ENCODE peak calls at places on chromosomes 4 and X, in seven cellular contexts. R is psoas muscle, L is A549, U is astrocyte of the spinal cord, S is foreskin fibroblast, Q is MCF 10A, P is GM03348. K is an unnamed sample.

GRCh38 chr4:162675661-162676060 is 491.0 kb downstream of the NAF1 start:
- DNase-seq in R (no peak), L (no peak), U (no peak), S (no peak), Q (no peak), P (no peak), K (no peak)

GRCh38 chr4:163679189-163679588 is 184.7 kb downstream of the TMA16 start:
- DNase-seq in R (no peak), L (peak), U (no peak), S (no peak), Q (peak), P (peak), K (no peak)

GRCh38 chr4:41058426-41058825 is 155.9 kb downstream of the APBB2 start:
- DNase-seq in R (no peak), L (no peak), U (peak), S (no peak), Q (no peak), P (no peak), K (no peak)

GRCh38 chr4:99300934-99301333 is 10.1 kb upstream of the ADH1A start:
- DNase-seq in R (peak), L (peak), U (peak), S (peak), Q (peak), P (peak), K (peak)

GRCh38 chr4:121484633-121485032 is 103.8 kb upstream of the QRFPR start:
- DNase-seq in R (no peak), L (peak), U (peak), S (peak), Q (peak), P (peak), K (peak)

GRCh38 chrX:9569875-9570274 is 105.0 kb downstream of the TBL1X start:
- DNase-seq in R (no peak), L (no peak), U (peak), S (no peak), Q (no peak), P (peak), K (no peak)

GRCh38 chr4:156974264-156974663 is 2.7 kb upstream of the PDGFC start:
- DNase-seq in R (no peak), L (no peak), U (peak), S (peak), Q (peak), P (no peak), K (no peak)

GRCh38 chrX:37817176-37817575 is 30.2 kb downstream of the DYNLT3 start:
- DNase-seq in R (no peak), L (no peak), U (no peak), S (no peak), Q (no peak), P (no peak), K (no peak)

GRCh38 chr4:43456383-43456782 is 563.9 kb downstream of the GRXCR1 start:
- DNase-seq in R (no peak), L (no peak), U (peak), S (peak), Q (peak), P (no peak), K (peak)

GRCh38 chr4:112312610-112313239 is 15.6 kb downstream of the ALPK1 start:
- DNase-seq in R (no peak), L (no peak), U (no peak), S (no peak), Q (no peak), P (no peak), K (no peak)

GRCh38 chrX:41085883-41086626 is 810 bp downstream of the USP9X start:
- DNase-seq in R (peak), L (peak), U (peak), S (peak), Q (peak), P (peak), K (no peak)

GRCh38 chrX:68421651-68422050 is 11.6 kb downstream of the OPHN1 start:
- DNase-seq in R (no peak), L (no peak), U (no peak), S (no peak), Q (no peak), P (no peak), K (no peak)

GRCh38 chr4:165403667-165404066 is 24.9 kb downstream of the CPE start:
- DNase-seq in R (no peak), L (no peak), U (no peak), S (no peak), Q (no peak), P (no peak), K (no peak)

GRCh38 chr4:85783483-85783882 is 308.5 kb downstream of the ARHGAP24 start:
- DNase-seq in R (no peak), L (no peak), U (peak), S (peak), Q (peak), P (peak), K (no peak)

GRCh38 chrX:24466025-24466424 is 939 bp downstream of the PDK3 start:
- DNase-seq in R (no peak), L (no peak), U (no peak), S (no peak), Q (no peak), P (no peak), K (no peak)

GRCh38 chr4:112449708-112450107 is 66.3 kb downstream of the NEUROG2 start:
- DNase-seq in R (no peak), L (no peak), U (no peak), S (no peak), Q (no peak), P (no peak), K (no peak)

GRCh38 chr4:4762909-4763814 is 96.3 kb upstream of the MSX1 start:
- DNase-seq in R (no peak), L (peak), U (peak), S (peak), Q (peak), P (peak), K (peak)